ENCODE peak calls at places on chromosomes 3 and 15, in four cellular contexts. One of them, this sample, is unnamed.

GRCh38 chr3:26652157-26652556 is 29.6 kb downstream of the LRRC3B start:
- DNase-seq in IMR-90: no peak
- DNase-seq in HepG2: no peak
- DNase-seq in K562: no peak
- DNase-seq in this sample: no peak

GRCh38 chr3:66572090-66572632 is 71.3 kb upstream of the LRIG1 start:
- DNase-seq in K562: no peak
- DNase-seq in HepG2: no peak
- DNase-seq in IMR-90: no peak
- DNase-seq in this sample: no peak

GRCh38 chr3:166367947-166368533 is 530.8 kb upstream of the BCHE start:
- DNase-seq in IMR-90: no peak
- DNase-seq in HepG2: no peak
- DNase-seq in K562: no peak
- DNase-seq in this sample: no peak

GRCh38 chr3:61961882-61962281 is 400.5 kb downstream of the PTPRG start:
- DNase-seq in IMR-90: no peak
- DNase-seq in K562: no peak
- DNase-seq in HepG2: no peak
- DNase-seq in this sample: no peak

GRCh38 chr15:76398702-76399101 is 62.1 kb downstream of the ISL2 start:
- DNase-seq in IMR-90: no peak
- DNase-seq in K562: no peak
- DNase-seq in HepG2: no peak
- DNase-seq in this sample: no peak

GRCh38 chr15:85035980-85036379 is 54.3 kb downstream of the PDE8A start:
- DNase-seq in HepG2: no peak
- DNase-seq in K562: no peak
- DNase-seq in IMR-90: no peak
- DNase-seq in this sample: no peak

GRCh38 chr3:177893321-177893720 is 642.9 kb upstream of the KCNMB2 start:
- DNase-seq in HepG2: no peak
- DNase-seq in K562: no peak
- DNase-seq in IMR-90: no peak
- DNase-seq in this sample: no peak

GRCh38 chr3:65955792-65956477 is 82.8 kb downstream of the MAGI1 start:
- DNase-seq in IMR-90: peak; percentile 88
- DNase-seq in K562: no peak
- DNase-seq in HepG2: peak; percentile 93
- DNase-seq in this sample: no peak

GRCh38 chr3:171007316-171007715 is 19.2 kb downstream of the SLC2A2 start:
- DNase-seq in K562: no peak
- DNase-seq in HepG2: no peak
- DNase-seq in IMR-90: no peak
- DNase-seq in this sample: no peak

GRCh38 chr3:42827654-42828053 is 18.4 kb downstream of the ACKR2 start:
- DNase-seq in K562: no peak
- DNase-seq in HepG2: no peak
- DNase-seq in IMR-90: no peak
- DNase-seq in this sample: no peak

GRCh38 chr15:30872341-30872748 is 31.4 kb upstream of the FAN1 start:
- DNase-seq in IMR-90: peak; percentile 61
- DNase-seq in HepG2: no peak
- DNase-seq in K562: no peak
- DNase-seq in this sample: no peak

GRCh38 chr3:11641683-11642407 is 1.9 kb downstream of the VGLL4 start:
- DNase-seq in HepG2: no peak
- DNase-seq in IMR-90: peak; percentile 68
- DNase-seq in K562: peak; percentile 45
- DNase-seq in this sample: peak; percentile 33

GRCh38 chr15:52790166-52790708 is at the start of gene ONECUT1:
- DNase-seq in IMR-90: peak; percentile 2
- DNase-seq in HepG2: peak; percentile 37
- DNase-seq in K562: peak; percentile 84
- DNase-seq in this sample: peak; percentile 63

GRCh38 chr3:46693038-46693896 is at the start of gene ALS2CL:
- DNase-seq in K562: peak; percentile 90
- DNase-seq in HepG2: no peak
- DNase-seq in IMR-90: no peak
- DNase-seq in this sample: peak; percentile 35

GRCh38 chr3:38039101-38039898 is at the start of gene DLEC1:
- DNase-seq in K562: no peak
- DNase-seq in HepG2: no peak
- DNase-seq in IMR-90: peak; percentile 46
- DNase-seq in this sample: no peak

GRCh38 chr15:52013151-52013791 is 5.7 kb upstream of the MAPK6 start:
- DNase-seq in HepG2: no peak
- DNase-seq in K562: no peak
- DNase-seq in IMR-90: peak; percentile 80
- DNase-seq in this sample: peak; percentile 36

GRCh38 chr3:66196633-66197032 is 24.2 kb upstream of the SLC25A26 start:
- DNase-seq in K562: no peak
- DNase-seq in IMR-90: peak; percentile 10
- DNase-seq in HepG2: no peak
- DNase-seq in this sample: no peak

GRCh38 chr3:118863731-118864322 is 170.8 kb downstream of the IGSF11 start:
- DNase-seq in IMR-90: no peak
- DNase-seq in HepG2: peak; percentile 16
- DNase-seq in K562: no peak
- DNase-seq in this sample: no peak

GRCh38 chr3:23761440-23761896 is 44.3 kb upstream of the UBE2E1 start:
- DNase-seq in IMR-90: peak; percentile 55
- DNase-seq in K562: peak; percentile 45
- DNase-seq in HepG2: peak; percentile 29
- DNase-seq in this sample: peak; percentile 71

GRCh38 chr3:150238043-150238802 is 169.9 kb upstream of the TSC22D2 start:
- DNase-seq in K562: no peak
- DNase-seq in IMR-90: no peak
- DNase-seq in HepG2: no peak
- DNase-seq in this sample: no peak

GRCh38 chr3:70853161-70853560 is 540.7 kb upstream of the MDFIC2 start:
- DNase-seq in HepG2: no peak
- DNase-seq in K562: no peak
- DNase-seq in IMR-90: no peak
- DNase-seq in this sample: no peak

GRCh38 chr3:140341213-140341612 is 336.7 kb upstream of the TRIM42 start:
- DNase-seq in K562: no peak
- DNase-seq in IMR-90: no peak
- DNase-seq in HepG2: no peak
- DNase-seq in this sample: no peak

GRCh38 chr15:98684441-98684840 is 36.1 kb downstream of the IGF1R start:
- DNase-seq in K562: no peak
- DNase-seq in HepG2: no peak
- DNase-seq in IMR-90: peak; percentile 78
- DNase-seq in this sample: no peak

GRCh38 chr15:57323806-57324589 is 52.3 kb upstream of the CGNL1 start:
- DNase-seq in IMR-90: peak; percentile 60
- DNase-seq in K562: peak; percentile 98
- DNase-seq in HepG2: no peak
- DNase-seq in this sample: peak; percentile 98

GRCh38 chr3:16824085-16824696 is 60.6 kb upstream of the PLCL2 start:
- DNase-seq in K562: no peak
- DNase-seq in IMR-90: no peak
- DNase-seq in HepG2: no peak
- DNase-seq in this sample: no peak

GRCh38 chr3:127377801-127378442 is 90.1 kb upstream of the PRR20G start:
- DNase-seq in HepG2: no peak
- DNase-seq in IMR-90: no peak
- DNase-seq in K562: no peak
- DNase-seq in this sample: no peak

GRCh38 chr3:64104691-64105101 is 81.4 kb upstream of the PSMD6 start:
- DNase-seq in K562: no peak
- DNase-seq in HepG2: no peak
- DNase-seq in IMR-90: peak; percentile 87
- DNase-seq in this sample: no peak

GRCh38 chr3:132721479-132722164 is 587 bp downstream of the NPHP3 start:
- DNase-seq in K562: peak; percentile 23
- DNase-seq in IMR-90: peak; percentile 67
- DNase-seq in HepG2: peak; percentile 59
- DNase-seq in this sample: peak; percentile 43

GRCh38 chr15:31852933-31853332 is 177.4 kb upstream of the CHRNA7 start:
- DNase-seq in HepG2: no peak
- DNase-seq in K562: no peak
- DNase-seq in IMR-90: no peak
- DNase-seq in this sample: no peak

GRCh38 chr15:74403981-74404563 is 29.7 kb downstream of the SEMA7A start:
- DNase-seq in K562: no peak
- DNase-seq in IMR-90: no peak
- DNase-seq in HepG2: no peak
- DNase-seq in this sample: no peak

GRCh38 chr3:40628984-40629383 is 104.2 kb downstream of the ZNF621 start:
- DNase-seq in HepG2: no peak
- DNase-seq in K562: no peak
- DNase-seq in IMR-90: no peak
- DNase-seq in this sample: no peak

GRCh38 chr3:193805448-193805847 is 212.4 kb downstream of the OPA1 start:
- DNase-seq in K562: no peak
- DNase-seq in IMR-90: peak; percentile 80
- DNase-seq in HepG2: peak; percentile 63
- DNase-seq in this sample: peak; percentile 92

GRCh38 chr3:3227670-3228069 is 48.2 kb upstream of the CRBN start:
- DNase-seq in IMR-90: no peak
- DNase-seq in HepG2: no peak
- DNase-seq in K562: no peak
- DNase-seq in this sample: no peak

GRCh38 chr3:15099364-15100098 is 583 bp upstream of the RBSN start:
- DNase-seq in HepG2: no peak
- DNase-seq in IMR-90: no peak
- DNase-seq in K562: peak; percentile 20
- DNase-seq in this sample: no peak

GRCh38 chr15:40984963-40985362 is 31.7 kb downstream of the CHAC1 start:
- DNase-seq in HepG2: no peak
- DNase-seq in IMR-90: peak; percentile 97
- DNase-seq in K562: no peak
- DNase-seq in this sample: no peak

GRCh38 chr3:127141921-127142730 is 50.8 kb upstream of the PRR23E start:
- DNase-seq in HepG2: peak; percentile 46
- DNase-seq in IMR-90: no peak
- DNase-seq in K562: no peak
- DNase-seq in this sample: peak; percentile 6

DNA sequence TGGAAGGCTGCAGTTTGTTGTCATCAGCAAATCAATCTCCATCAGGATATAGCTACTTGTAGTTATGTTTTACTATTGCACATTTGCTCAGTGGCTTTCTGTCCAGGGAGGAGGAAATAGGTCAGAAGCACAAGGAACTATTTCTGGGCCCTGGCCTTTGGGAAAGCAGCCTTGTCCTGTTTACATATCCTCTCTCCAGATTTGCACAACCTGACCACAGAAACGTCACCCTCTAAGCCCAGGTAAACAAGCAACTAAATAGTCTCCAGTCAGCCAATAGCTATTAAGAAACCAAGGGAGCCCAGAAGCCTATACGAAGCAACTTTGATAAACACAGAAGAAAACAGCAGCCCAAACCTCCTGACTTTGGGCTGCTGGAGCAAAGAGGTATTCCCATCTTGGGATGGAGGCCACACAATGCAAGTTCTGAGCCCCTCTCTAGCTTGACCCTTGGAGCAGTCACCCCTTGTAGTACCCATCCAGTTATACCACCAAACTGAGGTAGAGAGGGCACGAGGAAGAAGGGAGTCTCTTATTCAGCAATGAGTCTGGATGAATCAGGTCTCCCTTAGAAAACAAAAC is 2.3 kb upstream of the FEM1B start:
- DNase-seq in K562: no peak
- DNase-seq in HepG2: peak; percentile 68
- DNase-seq in IMR-90: peak; percentile 88
- DNase-seq in this sample: peak; percentile 68
- TF ChIP-seq MAZ in K562: no peak
- TF ChIP-seq MAZ in HepG2: no peak
- TF ChIP-seq MAZ in IMR-90: no peak
- TF ChIP-seq MAZ in this sample: no peak

GRCh38 chr15:86333819-86334218 is 254.1 kb downstream of the AGBL1 start:
- DNase-seq in HepG2: no peak
- DNase-seq in K562: no peak
- DNase-seq in IMR-90: no peak
- DNase-seq in this sample: no peak

GRCh38 chr15:86337071-86337470 is 257.4 kb downstream of the AGBL1 start:
- DNase-seq in IMR-90: no peak
- DNase-seq in K562: no peak
- DNase-seq in HepG2: no peak
- DNase-seq in this sample: no peak

GRCh38 chr15:86336051-86336788 is 256.5 kb downstream of the AGBL1 start:
- DNase-seq in K562: no peak
- DNase-seq in HepG2: no peak
- DNase-seq in IMR-90: no peak
- DNase-seq in this sample: no peak
- TF ChIP-seq MAZ in K562: no peak
- TF ChIP-seq MAZ in HepG2: no peak
- TF ChIP-seq MAZ in IMR-90: no peak
- TF ChIP-seq MAZ in this sample: no peak

GRCh38 chr3:50356553-50356952 is 2.8 kb downstream of the TMEM115 start:
- DNase-seq in IMR-90: no peak
- DNase-seq in HepG2: no peak
- DNase-seq in K562: peak; percentile 64
- DNase-seq in this sample: no peak
- TF ChIP-seq MAZ in IMR-90: no peak
- TF ChIP-seq MAZ in HepG2: no peak
- TF ChIP-seq MAZ in K562: no peak
- TF ChIP-seq MAZ in this sample: no peak

GRCh38 chr3:57500506-57500905 is 43.6 kb downstream of the DNAH12 start:
- DNase-seq in IMR-90: no peak
- DNase-seq in HepG2: peak; percentile 64
- DNase-seq in K562: no peak
- DNase-seq in this sample: no peak
- TF ChIP-seq MAZ in IMR-90: no peak
- TF ChIP-seq MAZ in HepG2: no peak
- TF ChIP-seq MAZ in K562: no peak
- TF ChIP-seq MAZ in this sample: no peak

This sample was measured in A549.